ENCODE peak calls at places on chromosome 5, in four cellular contexts. D is T-helper 1 cell; C is Calu3; T is stimulated activated CD4-positive, alpha-beta T cell treated with anti-CD3 and anti-CD28 coated beads, TNF-alpha, amount 100 ng/mL, for 24 hours. F is an unnamed sample.

GRCh38 chr5:123051206-123051605 is 14.7 kb upstream of the PPIC start:
- DNase-seq in D (no peak), C (no peak), T (no peak), F (no peak)

GRCh38 chr5:75281716-75282465 is 45.2 kb upstream of the ANKRD31 start:
- DNase-seq in D (no peak), T (no peak), C (no peak), F (peak; percentile 49)

GRCh38 chr5:1542011-1542410 is 18.3 kb upstream of the LPCAT1 start:
- DNase-seq in T (no peak), C (no peak), D (no peak), F (no peak)

GRCh38 chr5:31711363-31711762 is 72.4 kb downstream of the PDZD2 start:
- DNase-seq in T (no peak), C (no peak), D (no peak), F (no peak)

GRCh38 chr5:132853323-132853722 is 12.9 kb downstream of the GDF9 start:
- DNase-seq in T (no peak), C (no peak), D (no peak), F (peak; percentile 72)

GRCh38 chr5:169161022-169161680 is 139.8 kb downstream of the SLIT3 start:
- DNase-seq in C (no peak), T (no peak), D (no peak), F (no peak)

GRCh38 chr5:157820593-157821252 is 38.2 kb downstream of the CLINT1 start:
- DNase-seq in T (no peak), C (peak; percentile 52), D (peak; percentile 32), F (peak; percentile 64)

GRCh38 chr5:132476853-132477729 is 13.5 kb downstream of the IRF1 start:
- DNase-seq in T (no peak), C (no peak), D (no peak), F (no peak)

GRCh38 chr5:6365142-6365976 is 13.0 kb downstream of the MED10 start:
- DNase-seq in T (no peak), D (no peak), C (no peak), F (no peak)

GRCh38 chr5:61394078-61394701 is 62.1 kb downstream of the ZSWIM6 start:
- DNase-seq in D (no peak), T (no peak), C (no peak), F (no peak)

GRCh38 chr5:61010759-61011460 is 65.9 kb downstream of the NDUFAF2 start:
- DNase-seq in T (no peak), C (no peak), D (no peak), F (peak; percentile 8)

GRCh38 chr5:53874409-53874808 is 314.0 kb downstream of the NDUFS4 start:
- DNase-seq in C (peak; percentile 9), T (no peak), D (no peak), F (no peak)

GRCh38 chr5:140556438-140556837 is 835 bp downstream of the SRA1 start:
- DNase-seq in C (no peak), T (no peak), D (peak; percentile 33), F (no peak)

GRCh38 chr5:79093762-79094161 is 17.8 kb upstream of the BHMT start:
- DNase-seq in D (no peak), T (no peak), C (no peak), F (peak; percentile 52)